ENCODE peak calls at places on chromosomes 4 and X, in six cellular contexts. One of them, this sample, is unnamed.

GRCh38 chrX:44568196-44568595 is 25.5 kb upstream of the FUNDC1 start:
- DNase-seq in stimulated activated CD4-positive, alpha-beta T cell treated with anti-CD3 and anti-CD28 coated beads, Interleukin-12 subunit alpha, Interleukin-12 subunit beta, amount 100 ng/mL, for 24 hours: no peak
- DNase-seq in AG09309: no peak
- DNase-seq in stimulated activated naive CD8-positive, alpha-beta T cell treated with anti-CD3 and anti-CD28 coated beads, Interleukin-15, amount 100 ng/mL, for 72 hours: no peak
- DNase-seq in WERI-Rb-1: no peak
- DNase-seq in IMR-90: no peak
- DNase-seq in this sample: no peak

GRCh38 chr4:92519727-92520126 is 216.0 kb downstream of the GRID2 start:
- DNase-seq in stimulated activated CD4-positive, alpha-beta T cell treated with anti-CD3 and anti-CD28 coated beads, Interleukin-12 subunit alpha, Interleukin-12 subunit beta, amount 100 ng/mL, for 24 hours: no peak
- DNase-seq in AG09309: no peak
- DNase-seq in stimulated activated naive CD8-positive, alpha-beta T cell treated with anti-CD3 and anti-CD28 coated beads, Interleukin-15, amount 100 ng/mL, for 72 hours: no peak
- DNase-seq in WERI-Rb-1: no peak
- DNase-seq in IMR-90: no peak
- DNase-seq in this sample: no peak

GRCh38 chr4:95674451-95675095 is 125.8 kb upstream of the UNC5C start:
- DNase-seq in stimulated activated CD4-positive, alpha-beta T cell treated with anti-CD3 and anti-CD28 coated beads, Interleukin-12 subunit alpha, Interleukin-12 subunit beta, amount 100 ng/mL, for 24 hours: no peak
- DNase-seq in AG09309: no peak
- DNase-seq in stimulated activated naive CD8-positive, alpha-beta T cell treated with anti-CD3 and anti-CD28 coated beads, Interleukin-15, amount 100 ng/mL, for 72 hours: no peak
- DNase-seq in WERI-Rb-1: no peak
- DNase-seq in IMR-90: no peak
- DNase-seq in this sample: no peak

GRCh38 chr4:170079981-170080380 is 9.8 kb downstream of the AADAT start:
- DNase-seq in stimulated activated CD4-positive, alpha-beta T cell treated with anti-CD3 and anti-CD28 coated beads, Interleukin-12 subunit alpha, Interleukin-12 subunit beta, amount 100 ng/mL, for 24 hours: no peak
- DNase-seq in AG09309: no peak
- DNase-seq in stimulated activated naive CD8-positive, alpha-beta T cell treated with anti-CD3 and anti-CD28 coated beads, Interleukin-15, amount 100 ng/mL, for 72 hours: no peak
- DNase-seq in WERI-Rb-1: no peak
- DNase-seq in IMR-90: peak; percentile 11
- DNase-seq in this sample: no peak

GRCh38 chrX:112555831-112556230 is 123.9 kb downstream of the LHFPL1 start:
- DNase-seq in stimulated activated CD4-positive, alpha-beta T cell treated with anti-CD3 and anti-CD28 coated beads, Interleukin-12 subunit alpha, Interleukin-12 subunit beta, amount 100 ng/mL, for 24 hours: no peak
- DNase-seq in AG09309: no peak
- DNase-seq in stimulated activated naive CD8-positive, alpha-beta T cell treated with anti-CD3 and anti-CD28 coated beads, Interleukin-15, amount 100 ng/mL, for 72 hours: no peak
- DNase-seq in WERI-Rb-1: no peak
- DNase-seq in IMR-90: no peak
- DNase-seq in this sample: no peak

GRCh38 chrX:119682019-119682989 is 10.7 kb downstream of the SEPTIN6 start:
- DNase-seq in stimulated activated CD4-positive, alpha-beta T cell treated with anti-CD3 and anti-CD28 coated beads, Interleukin-12 subunit alpha, Interleukin-12 subunit beta, amount 100 ng/mL, for 24 hours: no peak
- DNase-seq in AG09309: no peak
- DNase-seq in stimulated activated naive CD8-positive, alpha-beta T cell treated with anti-CD3 and anti-CD28 coated beads, Interleukin-15, amount 100 ng/mL, for 72 hours: peak; percentile 47
- DNase-seq in WERI-Rb-1: no peak
- DNase-seq in IMR-90: no peak
- DNase-seq in this sample: no peak

GRCh38 chr4:38606587-38606905 is 57.5 kb upstream of the KLF3 start:
- DNase-seq in stimulated activated CD4-positive, alpha-beta T cell treated with anti-CD3 and anti-CD28 coated beads, Interleukin-12 subunit alpha, Interleukin-12 subunit beta, amount 100 ng/mL, for 24 hours: no peak
- DNase-seq in AG09309: no peak
- DNase-seq in stimulated activated naive CD8-positive, alpha-beta T cell treated with anti-CD3 and anti-CD28 coated beads, Interleukin-15, amount 100 ng/mL, for 72 hours: no peak
- DNase-seq in WERI-Rb-1: no peak
- DNase-seq in IMR-90: no peak
- DNase-seq in this sample: no peak

GRCh38 chr4:164252286-164252685 is 501.6 kb upstream of the SMIM31 start:
- DNase-seq in stimulated activated CD4-positive, alpha-beta T cell treated with anti-CD3 and anti-CD28 coated beads, Interleukin-12 subunit alpha, Interleukin-12 subunit beta, amount 100 ng/mL, for 24 hours: no peak
- DNase-seq in AG09309: no peak
- DNase-seq in stimulated activated naive CD8-positive, alpha-beta T cell treated with anti-CD3 and anti-CD28 coated beads, Interleukin-15, amount 100 ng/mL, for 72 hours: no peak
- DNase-seq in WERI-Rb-1: no peak
- DNase-seq in IMR-90: no peak
- DNase-seq in this sample: peak; percentile 71

GRCh38 chrX:41468647-41469323 is 21.6 kb downstream of the NYX start:
- DNase-seq in stimulated activated CD4-positive, alpha-beta T cell treated with anti-CD3 and anti-CD28 coated beads, Interleukin-12 subunit alpha, Interleukin-12 subunit beta, amount 100 ng/mL, for 24 hours: no peak
- DNase-seq in AG09309: no peak
- DNase-seq in stimulated activated naive CD8-positive, alpha-beta T cell treated with anti-CD3 and anti-CD28 coated beads, Interleukin-15, amount 100 ng/mL, for 72 hours: no peak
- DNase-seq in WERI-Rb-1: no peak
- DNase-seq in IMR-90: peak; percentile 22
- DNase-seq in this sample: no peak

GRCh38 chrX:132022863-132023116 is 312 bp upstream of the STK26 start:
- DNase-seq in stimulated activated CD4-positive, alpha-beta T cell treated with anti-CD3 and anti-CD28 coated beads, Interleukin-12 subunit alpha, Interleukin-12 subunit beta, amount 100 ng/mL, for 24 hours: no peak
- DNase-seq in AG09309: no peak
- DNase-seq in stimulated activated naive CD8-positive, alpha-beta T cell treated with anti-CD3 and anti-CD28 coated beads, Interleukin-15, amount 100 ng/mL, for 72 hours: no peak
- DNase-seq in WERI-Rb-1: no peak
- DNase-seq in IMR-90: no peak
- DNase-seq in this sample: no peak

GRCh38 chr4:111641813-111642579 is 503.3 kb upstream of the FAM241A start:
- DNase-seq in stimulated activated CD4-positive, alpha-beta T cell treated with anti-CD3 and anti-CD28 coated beads, Interleukin-12 subunit alpha, Interleukin-12 subunit beta, amount 100 ng/mL, for 24 hours: no peak
- DNase-seq in AG09309: peak; percentile 80
- DNase-seq in stimulated activated naive CD8-positive, alpha-beta T cell treated with anti-CD3 and anti-CD28 coated beads, Interleukin-15, amount 100 ng/mL, for 72 hours: peak; percentile 41
- DNase-seq in WERI-Rb-1: peak; percentile 83
- DNase-seq in IMR-90: peak; percentile 86
- DNase-seq in this sample: peak; percentile 89

GRCh38 chr4:153521467-153521866 is 55.3 kb downstream of the TMEM131L start:
- DNase-seq in stimulated activated CD4-positive, alpha-beta T cell treated with anti-CD3 and anti-CD28 coated beads, Interleukin-12 subunit alpha, Interleukin-12 subunit beta, amount 100 ng/mL, for 24 hours: no peak
- DNase-seq in AG09309: no peak
- DNase-seq in stimulated activated naive CD8-positive, alpha-beta T cell treated with anti-CD3 and anti-CD28 coated beads, Interleukin-15, amount 100 ng/mL, for 72 hours: no peak
- DNase-seq in WERI-Rb-1: no peak
- DNase-seq in IMR-90: no peak
- DNase-seq in this sample: no peak

GRCh38 chr4:92885632-92886031 is 581.9 kb downstream of the GRID2 start:
- DNase-seq in stimulated activated CD4-positive, alpha-beta T cell treated with anti-CD3 and anti-CD28 coated beads, Interleukin-12 subunit alpha, Interleukin-12 subunit beta, amount 100 ng/mL, for 24 hours: no peak
- DNase-seq in AG09309: no peak
- DNase-seq in stimulated activated naive CD8-positive, alpha-beta T cell treated with anti-CD3 and anti-CD28 coated beads, Interleukin-15, amount 100 ng/mL, for 72 hours: no peak
- DNase-seq in WERI-Rb-1: no peak
- DNase-seq in IMR-90: no peak
- DNase-seq in this sample: no peak

GRCh38 chrX:27307546-27307945 is 155.6 kb downstream of the PPP4R3C start:
- DNase-seq in stimulated activated CD4-positive, alpha-beta T cell treated with anti-CD3 and anti-CD28 coated beads, Interleukin-12 subunit alpha, Interleukin-12 subunit beta, amount 100 ng/mL, for 24 hours: no peak
- DNase-seq in AG09309: no peak
- DNase-seq in stimulated activated naive CD8-positive, alpha-beta T cell treated with anti-CD3 and anti-CD28 coated beads, Interleukin-15, amount 100 ng/mL, for 72 hours: no peak
- DNase-seq in WERI-Rb-1: no peak
- DNase-seq in IMR-90: no peak
- DNase-seq in this sample: no peak

GRCh38 chr4:7044415-7044930 is 1.3 kb downstream of the TADA2B start:
- DNase-seq in stimulated activated CD4-positive, alpha-beta T cell treated with anti-CD3 and anti-CD28 coated beads, Interleukin-12 subunit alpha, Interleukin-12 subunit beta, amount 100 ng/mL, for 24 hours: no peak
- DNase-seq in AG09309: no peak
- DNase-seq in stimulated activated naive CD8-positive, alpha-beta T cell treated with anti-CD3 and anti-CD28 coated beads, Interleukin-15, amount 100 ng/mL, for 72 hours: no peak
- DNase-seq in WERI-Rb-1: no peak
- DNase-seq in IMR-90: no peak
- DNase-seq in this sample: no peak

GRCh38 chrX:70026112-70026850 is 23.5 kb downstream of the AWAT2 start:
- DNase-seq in stimulated activated CD4-positive, alpha-beta T cell treated with anti-CD3 and anti-CD28 coated beads, Interleukin-12 subunit alpha, Interleukin-12 subunit beta, amount 100 ng/mL, for 24 hours: no peak
- DNase-seq in AG09309: no peak
- DNase-seq in stimulated activated naive CD8-positive, alpha-beta T cell treated with anti-CD3 and anti-CD28 coated beads, Interleukin-15, amount 100 ng/mL, for 72 hours: no peak
- DNase-seq in WERI-Rb-1: no peak
- DNase-seq in IMR-90: peak; percentile 5
- DNase-seq in this sample: no peak

GRCh38 chrX:70979136-70979762 is 48.4 kb upstream of the SLC7A3 start:
- DNase-seq in stimulated activated CD4-positive, alpha-beta T cell treated with anti-CD3 and anti-CD28 coated beads, Interleukin-12 subunit alpha, Interleukin-12 subunit beta, amount 100 ng/mL, for 24 hours: no peak
- DNase-seq in AG09309: peak; percentile 5
- DNase-seq in stimulated activated naive CD8-positive, alpha-beta T cell treated with anti-CD3 and anti-CD28 coated beads, Interleukin-15, amount 100 ng/mL, for 72 hours: no peak
- DNase-seq in WERI-Rb-1: no peak
- DNase-seq in IMR-90: peak; percentile 52
- DNase-seq in this sample: peak; percentile 22

GRCh38 chr4:125321709-125322362 is 7.1 kb downstream of the FAT4 start:
- DNase-seq in stimulated activated CD4-positive, alpha-beta T cell treated with anti-CD3 and anti-CD28 coated beads, Interleukin-12 subunit alpha, Interleukin-12 subunit beta, amount 100 ng/mL, for 24 hours: no peak
- DNase-seq in AG09309: no peak
- DNase-seq in stimulated activated naive CD8-positive, alpha-beta T cell treated with anti-CD3 and anti-CD28 coated beads, Interleukin-15, amount 100 ng/mL, for 72 hours: no peak
- DNase-seq in WERI-Rb-1: no peak
- DNase-seq in IMR-90: peak; percentile 61
- DNase-seq in this sample: peak; percentile 24

GRCh38 chr4:174314770-174315169 is 31.1 kb downstream of the CEP44 start:
- DNase-seq in stimulated activated CD4-positive, alpha-beta T cell treated with anti-CD3 and anti-CD28 coated beads, Interleukin-12 subunit alpha, Interleukin-12 subunit beta, amount 100 ng/mL, for 24 hours: no peak
- DNase-seq in AG09309: peak; percentile 14
- DNase-seq in stimulated activated naive CD8-positive, alpha-beta T cell treated with anti-CD3 and anti-CD28 coated beads, Interleukin-15, amount 100 ng/mL, for 72 hours: no peak
- DNase-seq in WERI-Rb-1: peak; percentile 49
- DNase-seq in IMR-90: peak; percentile 65
- DNase-seq in this sample: peak; percentile 39

GRCh38 chr4:127240721-127241120 is 392.0 kb upstream of the INTU start:
- DNase-seq in stimulated activated CD4-positive, alpha-beta T cell treated with anti-CD3 and anti-CD28 coated beads, Interleukin-12 subunit alpha, Interleukin-12 subunit beta, amount 100 ng/mL, for 24 hours: no peak
- DNase-seq in AG09309: no peak
- DNase-seq in stimulated activated naive CD8-positive, alpha-beta T cell treated with anti-CD3 and anti-CD28 coated beads, Interleukin-15, amount 100 ng/mL, for 72 hours: no peak
- DNase-seq in WERI-Rb-1: no peak
- DNase-seq in IMR-90: no peak
- DNase-seq in this sample: no peak

GRCh38 chr4:13922459-13922858 is 294.9 kb upstream of the BOD1L1 start:
- DNase-seq in stimulated activated CD4-positive, alpha-beta T cell treated with anti-CD3 and anti-CD28 coated beads, Interleukin-12 subunit alpha, Interleukin-12 subunit beta, amount 100 ng/mL, for 24 hours: no peak
- DNase-seq in AG09309: no peak
- DNase-seq in stimulated activated naive CD8-positive, alpha-beta T cell treated with anti-CD3 and anti-CD28 coated beads, Interleukin-15, amount 100 ng/mL, for 72 hours: no peak
- DNase-seq in WERI-Rb-1: no peak
- DNase-seq in IMR-90: no peak
- DNase-seq in this sample: no peak

GRCh38 chr4:73406548-73406875 is 2.4 kb downstream of the ALB start:
- DNase-seq in stimulated activated CD4-positive, alpha-beta T cell treated with anti-CD3 and anti-CD28 coated beads, Interleukin-12 subunit alpha, Interleukin-12 subunit beta, amount 100 ng/mL, for 24 hours: no peak
- DNase-seq in AG09309: no peak
- DNase-seq in stimulated activated naive CD8-positive, alpha-beta T cell treated with anti-CD3 and anti-CD28 coated beads, Interleukin-15, amount 100 ng/mL, for 72 hours: no peak
- DNase-seq in WERI-Rb-1: no peak
- DNase-seq in IMR-90: no peak
- DNase-seq in this sample: no peak

GRCh38 chr4:41420576-41420975 is 117.4 kb upstream of the LIMCH1 start:
- DNase-seq in stimulated activated CD4-positive, alpha-beta T cell treated with anti-CD3 and anti-CD28 coated beads, Interleukin-12 subunit alpha, Interleukin-12 subunit beta, amount 100 ng/mL, for 24 hours: no peak
- DNase-seq in AG09309: no peak
- DNase-seq in stimulated activated naive CD8-positive, alpha-beta T cell treated with anti-CD3 and anti-CD28 coated beads, Interleukin-15, amount 100 ng/mL, for 72 hours: no peak
- DNase-seq in WERI-Rb-1: no peak
- DNase-seq in IMR-90: no peak
- DNase-seq in this sample: no peak

GRCh38 chr4:139645458-139645857 is 20.2 kb upstream of the MGST2 start:
- DNase-seq in stimulated activated CD4-positive, alpha-beta T cell treated with anti-CD3 and anti-CD28 coated beads, Interleukin-12 subunit alpha, Interleukin-12 subunit beta, amount 100 ng/mL, for 24 hours: no peak
- DNase-seq in AG09309: no peak
- DNase-seq in stimulated activated naive CD8-positive, alpha-beta T cell treated with anti-CD3 and anti-CD28 coated beads, Interleukin-15, amount 100 ng/mL, for 72 hours: no peak
- DNase-seq in WERI-Rb-1: no peak
- DNase-seq in IMR-90: no peak
- DNase-seq in this sample: no peak

GRCh38 chr4:23788460-23788859 is 101.4 kb downstream of the PPARGC1A start:
- DNase-seq in stimulated activated CD4-positive, alpha-beta T cell treated with anti-CD3 and anti-CD28 coated beads, Interleukin-12 subunit alpha, Interleukin-12 subunit beta, amount 100 ng/mL, for 24 hours: no peak
- DNase-seq in AG09309: no peak
- DNase-seq in stimulated activated naive CD8-positive, alpha-beta T cell treated with anti-CD3 and anti-CD28 coated beads, Interleukin-15, amount 100 ng/mL, for 72 hours: no peak
- DNase-seq in WERI-Rb-1: no peak
- DNase-seq in IMR-90: peak; percentile 26
- DNase-seq in this sample: no peak